ENCODE peak calls at places on chromosome 1, in ten cellular contexts. N is NCI-H2029; L is activated naive CD4-positive, alpha-beta T cell; V is ascending aorta; I is heart right ventricle; T is activated T-cell treated with anti-CD3 and anti-CD28 coated beads, Interleukin-2, amount 50 U/mL, for 1 hour; Z is stimulated activated CD8-positive, alpha-beta memory T cell treated with anti-CD3 and anti-CD28 coated beads, Interleukin-7, amount 100 ng/mL, for 4 hours; B is iPS-NIHi11; R is HEK293T; H is Calu3. D is an unnamed sample.

GRCh38 chr1:43995984-43996732 is 4.8 kb downstream of the CCDC24 start:
- DNase-seq in T (no peak), H (no peak), N (no peak), L (no peak), R (no peak), I (no peak), V (no peak), Z (no peak), B (no peak), D (no peak)

GRCh38 chr1:52554756-52555155 is 1.9 kb upstream of the TUT4 start:
- DNase-seq in V (no peak), R (no peak), T (no peak), H (no peak), B (no peak), L (no peak), I (no peak), Z (no peak), N (no peak), D (peak)

GRCh38 chr1:22745675-22746585 is 35.3 kb downstream of the EPHB2 start:
- DNase-seq in L (no peak), I (no peak), B (no peak), H (peak), R (no peak), V (no peak), Z (no peak), N (no peak), T (no peak), D (no peak)

GRCh38 chr1:223230161-223230881 is 87.3 kb upstream of the TLR5 start:
- DNase-seq in H (no peak), T (peak), B (no peak), I (no peak), Z (no peak), V (no peak), R (no peak), N (no peak), L (no peak), D (no peak)

GRCh38 chr1:169113613-169114119 is 7.2 kb downstream of the ATP1B1 start:
- DNase-seq in B (peak), N (no peak), L (no peak), I (no peak), T (no peak), H (peak), R (no peak), V (no peak), Z (no peak), D (no peak)

GRCh38 chr1:30697977-30698376 is 25.4 kb downstream of the MATN1 start:
- DNase-seq in B (no peak), I (no peak), L (no peak), H (no peak), V (no peak), R (no peak), Z (no peak), T (no peak), N (no peak), D (no peak)

GRCh38 chr1:2471159-2471471 is 5.0 kb upstream of the PLCH2 start:
- DNase-seq in H (no peak), R (no peak), I (no peak), N (no peak), Z (no peak), V (no peak), B (no peak), L (no peak), T (no peak), D (no peak)

GRCh38 chr1:105894006-105894405 is 1162.5 kb upstream of the PRMT6 start:
- DNase-seq in R (no peak), I (no peak), L (no peak), V (no peak), B (no peak), Z (no peak), N (no peak), T (no peak), H (no peak), D (no peak)

GRCh38 chr1:159012495-159012894 is 2.8 kb downstream of the IFI16 start:
- DNase-seq in V (no peak), B (no peak), H (no peak), N (no peak), T (peak), R (no peak), I (no peak), L (no peak), Z (peak), D (no peak)

GRCh38 chr1:14817223-14818170 is 219.0 kb downstream of the KAZN start:
- DNase-seq in Z (no peak), R (no peak), N (no peak), T (no peak), B (no peak), H (no peak), L (no peak), V (no peak), I (no peak), D (no peak)

D was measured in COR-L47.